ENCODE peak calls at places on chromosomes 2 and 18, in seven cellular contexts. One of them, this sample, is unnamed.

GRCh38 chr2:240818543-240819403 is 1.2 kb downstream of the KIF1A start:
- DNase-seq in HAP-1: peak; percentile 65
- DNase-seq in caudate nucleus: no peak
- DNase-seq in substantia nigra: peak; percentile 67
- DNase-seq in NCI-H82: peak; percentile 64
- DNase-seq in NCI-H1105: peak; percentile 42
- DNase-seq in AG04449: no peak
- DNase-seq in this sample: no peak

GRCh38 chr18:50857694-50858093 is 21.2 kb upstream of the ME2 start:
- DNase-seq in HAP-1: no peak
- DNase-seq in caudate nucleus: no peak
- DNase-seq in substantia nigra: no peak
- DNase-seq in NCI-H82: no peak
- DNase-seq in NCI-H1105: no peak
- DNase-seq in AG04449: no peak
- DNase-seq in this sample: no peak

GRCh38 chr2:118974103-118974911 is 32.3 kb downstream of the MARCO start:
- DNase-seq in HAP-1: no peak
- DNase-seq in caudate nucleus: no peak
- DNase-seq in substantia nigra: no peak
- DNase-seq in NCI-H82: no peak
- DNase-seq in NCI-H1105: no peak
- DNase-seq in AG04449: peak; percentile 2
- DNase-seq in this sample: no peak

GRCh38 chr2:189709761-189710160 is 35.3 kb downstream of the ANKAR start:
- DNase-seq in HAP-1: no peak
- DNase-seq in caudate nucleus: no peak
- DNase-seq in substantia nigra: no peak
- DNase-seq in NCI-H82: no peak
- DNase-seq in NCI-H1105: no peak
- DNase-seq in AG04449: no peak
- DNase-seq in this sample: no peak

GRCh38 chr2:118112771-118113334 is 24.6 kb downstream of the INSIG2 start:
- DNase-seq in HAP-1: no peak
- DNase-seq in caudate nucleus: no peak
- DNase-seq in substantia nigra: no peak
- DNase-seq in NCI-H82: no peak
- DNase-seq in NCI-H1105: no peak
- DNase-seq in AG04449: peak; percentile 55
- DNase-seq in this sample: no peak

GRCh38 chr2:235238537-235238936 is 255.3 kb upstream of the AGAP1 start:
- DNase-seq in HAP-1: no peak
- DNase-seq in caudate nucleus: no peak
- DNase-seq in substantia nigra: peak; percentile 34
- DNase-seq in NCI-H82: peak; percentile 44
- DNase-seq in NCI-H1105: peak; percentile 72
- DNase-seq in AG04449: no peak
- DNase-seq in this sample: no peak

GRCh38 chr18:22998336-22998735 is 65.2 kb downstream of the RBBP8 start:
- DNase-seq in HAP-1: no peak
- DNase-seq in caudate nucleus: no peak
- DNase-seq in substantia nigra: no peak
- DNase-seq in NCI-H82: no peak
- DNase-seq in NCI-H1105: no peak
- DNase-seq in AG04449: no peak
- DNase-seq in this sample: no peak

GRCh38 chr2:55961318-55961911 is 37.8 kb upstream of the EFEMP1 start:
- DNase-seq in HAP-1: peak; percentile 24
- DNase-seq in caudate nucleus: no peak
- DNase-seq in substantia nigra: no peak
- DNase-seq in NCI-H82: peak; percentile 60
- DNase-seq in NCI-H1105: peak; percentile 12
- DNase-seq in AG04449: no peak
- DNase-seq in this sample: peak; percentile 18

GRCh38 chr18:78133729-78134128 is 845.9 kb upstream of the SALL3 start:
- DNase-seq in HAP-1: no peak
- DNase-seq in caudate nucleus: no peak
- DNase-seq in substantia nigra: no peak
- DNase-seq in NCI-H82: no peak
- DNase-seq in NCI-H1105: no peak
- DNase-seq in AG04449: no peak
- DNase-seq in this sample: no peak

This sample was measured in T-helper 2 cell.